ENCODE peak calls at places on chromosomes 13 and 19, in nine cellular contexts. N is H9; L is CD8-positive, alpha-beta T cell; P is fibroblast of pulmonary artery; S is heart left ventricle; E is astrocyte of the spinal cord; I is dorsolateral prefrontal cortex; M is pancreas; G is AG09319. A is an unnamed sample.

GRCh38 chr19:1284979-1285736 is 515 bp upstream of the EFNA2 start:
- DNase-seq in N (no peak), L (no peak), P (no peak), S (no peak), E (no peak), I (no peak), M (no peak), G (no peak), A (no peak)

GRCh38 chr13:27791146-27791900 is 960 bp upstream of the GSX1 start:
- DNase-seq in N (no peak), L (no peak), P (no peak), S (no peak), E (no peak), I (no peak), M (no peak), G (no peak), A (no peak)

GRCh38 chr13:114054830-114055439 is 77.5 kb downstream of the RASA3 start:
- DNase-seq in N (no peak), L (peak), P (no peak), S (no peak), E (no peak), I (no peak), M (no peak), G (no peak), A (no peak)

GRCh38 chr19:3554254-3555083 is 2.9 kb downstream of the MFSD12 start:
- DNase-seq in N (no peak), L (peak), P (no peak), S (no peak), E (no peak), I (no peak), M (no peak), G (no peak), A (no peak)

GRCh38 chr19:3115411-3115810 is 20.4 kb upstream of the GNA15 start:
- DNase-seq in N (no peak), L (peak), P (no peak), S (no peak), E (no peak), I (no peak), M (no peak), G (no peak), A (no peak)

GRCh38 chr19:52957591-52957990 is 5.1 kb downstream of the ZNF816 start:
- DNase-seq in N (no peak), L (no peak), P (no peak), S (no peak), E (no peak), I (no peak), M (no peak), G (no peak), A (no peak)

GRCh38 chr13:33183431-33184130 is 102.0 kb downstream of the STARD13 start:
- DNase-seq in N (no peak), L (no peak), P (no peak), S (no peak), E (peak), I (no peak), M (no peak), G (no peak), A (no peak)

GRCh38 chr19:20182232-20182785 is 15.3 kb downstream of the ZNF486 start:
- DNase-seq in N (no peak), L (no peak), P (no peak), S (no peak), E (no peak), I (no peak), M (no peak), G (no peak), A (no peak)

GRCh38 chr19:40394816-40395210 is 4.8 kb upstream of the HIPK4 start:
- DNase-seq in N (no peak), L (no peak), P (no peak), S (no peak), E (no peak), I (no peak), M (no peak), G (no peak), A (no peak)

GRCh38 chr19:40393894-40394815 is 4.2 kb upstream of the HIPK4 start:
- DNase-seq in N (no peak), L (no peak), P (no peak), S (no peak), E (no peak), I (no peak), M (no peak), G (no peak), A (no peak)

GRCh38 chr19:40390084-40390742 is at the start of gene HIPK4:
- DNase-seq in N (no peak), L (no peak), P (no peak), S (no peak), E (no peak), I (no peak), M (no peak), G (no peak), A (no peak)

GRCh38 chr19:40392123-40392522 is 2.1 kb upstream of the HIPK4 start:
- DNase-seq in N (no peak), L (no peak), P (no peak), S (no peak), E (no peak), I (no peak), M (no peak), G (no peak), A (no peak)

GRCh38 chr19:40392894-40393517 is 3.0 kb upstream of the HIPK4 start:
- DNase-seq in N (no peak), L (no peak), P (no peak), S (no peak), E (no peak), I (no peak), M (no peak), G (no peak), A (peak)
- TF ChIP-seq CTCF in N (peak), L (no peak), P (peak), S (no peak), E (peak), I (no peak), M (no peak), G (no peak), A (peak)

GRCh38 chr19:30318261-30318660 is 53.9 kb upstream of the ZNF536 start:
- DNase-seq in N (no peak), L (no peak), P (no peak), S (no peak), E (no peak), I (no peak), M (no peak), G (no peak), A (no peak)
- TF ChIP-seq CTCF in N (no peak), L (no peak), P (no peak), S (no peak), E (no peak), I (no peak), M (no peak), G (no peak), A (no peak)

GRCh38 chr19:51131780-51132680 is 7.3 kb downstream of the SIGLEC9 start:
- DNase-seq in N (no peak), L (no peak), P (peak), S (peak), E (peak), I (no peak), M (no peak), G (no peak), A (no peak)
- TF ChIP-seq CTCF in N (no peak), L (no peak), P (peak), S (no peak), E (no peak), I (no peak), M (no peak), G (no peak), A (no peak)

DNA sequence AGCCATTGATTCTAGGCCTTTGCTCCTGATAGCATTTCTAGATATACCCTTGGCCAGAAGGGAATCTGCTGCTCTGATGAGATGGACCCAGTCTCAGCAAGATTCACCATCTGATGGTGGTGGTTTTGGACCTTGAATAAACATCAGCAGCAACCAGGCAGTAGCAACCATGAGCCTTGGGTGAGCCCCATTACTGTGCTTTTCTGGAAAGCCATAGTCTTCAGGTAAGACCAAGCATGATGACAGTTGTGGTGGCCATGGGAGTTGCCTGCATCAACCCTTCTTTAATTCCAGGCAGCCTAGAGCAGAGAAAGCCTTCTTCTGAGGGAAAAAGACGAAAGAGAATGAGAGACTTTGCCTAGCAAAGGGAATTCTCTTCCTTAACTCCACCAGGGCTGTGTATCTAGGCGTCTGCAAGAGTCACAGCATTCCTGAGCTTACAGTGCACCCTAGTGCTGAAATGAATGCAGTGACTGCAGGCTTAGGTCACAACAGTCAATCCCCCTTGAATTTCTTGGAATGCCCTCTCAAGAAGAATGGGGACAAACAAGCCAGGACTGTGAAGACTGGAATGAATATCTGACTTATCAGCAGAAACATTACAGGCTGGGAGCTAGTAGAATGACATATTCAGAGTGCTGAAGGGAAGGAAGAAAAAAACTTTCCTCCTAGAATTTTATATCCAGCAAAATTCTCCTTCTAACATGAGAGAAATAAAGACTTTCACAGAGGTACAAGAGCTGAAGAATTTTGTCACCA is 942.4 kb upstream of the PCDH20 start:
- DNase-seq in N (peak), L (no peak), P (peak), S (no peak), E (peak), I (no peak), M (no peak), G (peak), A (peak)
- TF ChIP-seq CTCF in N (peak), L (no peak), P (peak), S (no peak), E (peak), I (peak), M (peak), G (peak), A (peak)

DNA sequence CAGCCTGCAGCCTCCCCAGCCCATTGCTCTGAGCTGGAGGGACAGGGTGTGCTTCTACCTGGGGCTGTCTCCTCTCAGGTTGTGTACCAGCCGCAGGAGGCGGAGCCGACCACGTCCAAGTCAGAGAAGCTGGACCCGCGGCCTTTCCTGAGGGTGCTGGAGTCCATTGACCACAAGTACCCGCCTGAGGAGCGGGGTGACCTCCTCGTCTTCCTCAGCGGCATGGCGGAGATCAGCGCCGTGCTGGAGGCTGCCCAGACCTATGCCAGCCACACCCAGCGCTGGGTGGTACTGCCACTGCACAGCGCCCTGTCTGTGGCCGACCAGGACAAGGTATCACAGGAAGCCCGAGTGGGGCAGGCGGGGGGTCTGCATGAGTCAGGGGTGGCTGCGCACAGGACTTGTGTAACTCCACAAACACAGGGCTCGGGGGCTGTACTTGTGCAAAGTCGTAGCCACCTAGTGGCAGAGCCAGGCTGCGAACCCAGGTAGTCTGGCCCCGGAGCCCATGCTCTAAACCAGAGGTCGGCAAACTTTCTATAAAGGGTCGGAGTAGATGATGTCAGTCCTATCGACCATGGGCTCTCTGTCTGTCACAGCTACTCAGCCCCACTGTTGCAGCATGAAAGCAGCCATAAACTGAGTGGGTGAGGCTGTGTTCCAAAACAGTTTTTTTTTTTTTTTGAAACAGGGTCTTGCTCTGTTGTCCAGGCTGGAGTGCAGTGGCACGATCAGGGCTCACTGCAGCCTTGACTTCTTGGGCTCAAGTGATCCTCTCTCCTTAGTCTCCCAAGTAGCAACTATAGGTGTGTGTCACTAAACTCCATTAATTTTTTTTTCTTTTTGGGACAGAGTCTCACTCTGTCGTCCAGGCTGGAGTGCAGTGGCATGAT is 8.9 kb downstream of the DHX34 start:
- DNase-seq in N (peak), L (no peak), P (no peak), S (no peak), E (no peak), I (no peak), M (no peak), G (no peak), A (no peak)
- TF ChIP-seq CTCF in N (peak), L (no peak), P (peak), S (no peak), E (peak), I (no peak), M (no peak), G (no peak), A (no peak)

DNA sequence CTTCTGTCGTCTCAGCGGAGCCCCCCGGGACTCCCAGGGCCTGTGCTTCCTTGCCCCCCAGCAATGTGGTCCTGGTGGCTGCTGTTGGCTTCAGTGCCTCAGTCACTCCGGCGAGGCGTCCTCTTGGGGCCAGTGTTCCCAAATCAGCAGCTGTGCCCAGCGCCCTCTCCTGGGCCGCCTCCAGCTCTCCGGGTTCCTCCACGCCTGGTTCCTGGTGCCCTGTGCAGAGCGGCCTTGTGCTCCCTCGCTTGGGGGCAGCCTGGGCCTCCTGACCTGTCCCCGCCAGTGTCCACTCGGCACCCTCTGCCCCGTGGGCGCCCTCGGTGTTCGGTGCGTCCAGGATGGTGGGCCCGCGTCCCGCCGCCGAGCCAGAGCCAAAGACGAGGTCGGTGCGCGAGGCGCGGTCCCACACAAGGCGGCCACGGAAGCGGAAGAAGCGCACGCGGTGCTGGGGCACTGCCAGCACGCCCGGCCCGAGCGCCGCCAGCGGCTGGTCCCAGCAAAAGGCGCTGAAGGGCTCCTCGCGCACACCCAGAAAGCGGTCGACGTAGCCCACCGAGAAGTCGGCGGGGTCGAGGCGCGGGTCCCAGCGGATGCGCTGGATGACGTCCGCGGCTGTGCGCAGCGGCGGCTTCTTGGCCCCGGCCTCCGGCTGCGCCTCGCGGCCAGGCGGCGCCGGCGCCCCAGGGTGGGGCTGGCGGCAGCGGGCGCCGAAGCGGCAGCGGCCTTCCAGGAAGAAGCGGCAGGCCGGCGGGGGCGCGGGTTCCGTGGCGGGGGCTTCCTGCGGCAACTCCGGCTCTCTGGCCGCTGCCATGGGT is 656 bp downstream of the LENG9 start:
- DNase-seq in N (peak), L (peak), P (peak), S (peak), E (peak), I (peak), M (peak), G (no peak), A (peak)
- TF ChIP-seq CTCF in N (peak), L (no peak), P (peak), S (no peak), E (peak), I (peak), M (no peak), G (peak), A (peak)

GRCh38 chr19:6357995-6358394 is 3.3 kb upstream of the CLPP start:
- DNase-seq in N (no peak), L (no peak), P (no peak), S (no peak), E (no peak), I (no peak), M (no peak), G (no peak), A (no peak)

GRCh38 chr19:6352381-6353165 is 8.8 kb upstream of the CLPP start:
- DNase-seq in N (no peak), L (no peak), P (no peak), S (no peak), E (no peak), I (no peak), M (no peak), G (no peak), A (no peak)

GRCh38 chr19:6357174-6357573 is 4.2 kb upstream of the CLPP start:
- DNase-seq in N (no peak), L (no peak), P (no peak), S (no peak), E (no peak), I (no peak), M (no peak), G (no peak), A (no peak)

GRCh38 chr19:6350688-6351087 is 10.6 kb upstream of the CLPP start:
- DNase-seq in N (no peak), L (no peak), P (no peak), S (no peak), E (no peak), I (no peak), M (no peak), G (no peak), A (no peak)

GRCh38 chr19:6354098-6354674 is 7.1 kb upstream of the CLPP start:
- DNase-seq in N (no peak), L (no peak), P (peak), S (no peak), E (no peak), I (no peak), M (no peak), G (no peak), A (no peak)
- TF ChIP-seq CTCF in N (peak), L (no peak), P (peak), S (no peak), E (peak), I (peak), M (peak), G (peak), A (peak)

DNA sequence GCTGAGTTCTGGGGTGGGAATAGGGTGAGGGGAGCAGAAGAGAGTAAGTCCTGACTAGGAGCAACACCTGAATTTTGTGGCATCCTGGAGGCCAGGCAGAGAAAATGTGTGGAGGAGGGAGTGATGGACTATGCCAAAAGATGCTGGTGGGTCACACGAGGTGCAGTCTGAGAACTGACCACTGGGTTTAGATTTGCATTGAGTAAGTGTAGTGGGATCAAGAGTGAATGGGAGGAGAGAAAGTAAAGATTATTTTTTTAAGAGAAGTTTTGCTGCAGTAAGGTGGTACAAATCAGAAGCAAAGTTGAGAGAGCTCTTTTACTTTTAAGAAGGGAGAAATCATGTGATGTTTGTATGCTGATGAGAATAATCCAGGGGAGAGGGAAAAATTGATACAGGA is 405.1 kb downstream of the DLEU7 start:
- DNase-seq in N (no peak), L (no peak), P (no peak), S (no peak), E (no peak), I (no peak), M (no peak), G (no peak), A (no peak)
- TF ChIP-seq CTCF in N (peak), L (no peak), P (no peak), S (no peak), E (no peak), I (no peak), M (no peak), G (no peak), A (no peak)

GRCh38 chr19:39341122-39341719 is 1.0 kb upstream of the SAMD4B start:
- DNase-seq in N (peak), L (no peak), P (no peak), S (peak), E (no peak), I (no peak), M (no peak), G (no peak), A (no peak)
- TF ChIP-seq CTCF in N (no peak), L (no peak), P (peak), S (no peak), E (peak), I (no peak), M (no peak), G (no peak), A (no peak)

DNA sequence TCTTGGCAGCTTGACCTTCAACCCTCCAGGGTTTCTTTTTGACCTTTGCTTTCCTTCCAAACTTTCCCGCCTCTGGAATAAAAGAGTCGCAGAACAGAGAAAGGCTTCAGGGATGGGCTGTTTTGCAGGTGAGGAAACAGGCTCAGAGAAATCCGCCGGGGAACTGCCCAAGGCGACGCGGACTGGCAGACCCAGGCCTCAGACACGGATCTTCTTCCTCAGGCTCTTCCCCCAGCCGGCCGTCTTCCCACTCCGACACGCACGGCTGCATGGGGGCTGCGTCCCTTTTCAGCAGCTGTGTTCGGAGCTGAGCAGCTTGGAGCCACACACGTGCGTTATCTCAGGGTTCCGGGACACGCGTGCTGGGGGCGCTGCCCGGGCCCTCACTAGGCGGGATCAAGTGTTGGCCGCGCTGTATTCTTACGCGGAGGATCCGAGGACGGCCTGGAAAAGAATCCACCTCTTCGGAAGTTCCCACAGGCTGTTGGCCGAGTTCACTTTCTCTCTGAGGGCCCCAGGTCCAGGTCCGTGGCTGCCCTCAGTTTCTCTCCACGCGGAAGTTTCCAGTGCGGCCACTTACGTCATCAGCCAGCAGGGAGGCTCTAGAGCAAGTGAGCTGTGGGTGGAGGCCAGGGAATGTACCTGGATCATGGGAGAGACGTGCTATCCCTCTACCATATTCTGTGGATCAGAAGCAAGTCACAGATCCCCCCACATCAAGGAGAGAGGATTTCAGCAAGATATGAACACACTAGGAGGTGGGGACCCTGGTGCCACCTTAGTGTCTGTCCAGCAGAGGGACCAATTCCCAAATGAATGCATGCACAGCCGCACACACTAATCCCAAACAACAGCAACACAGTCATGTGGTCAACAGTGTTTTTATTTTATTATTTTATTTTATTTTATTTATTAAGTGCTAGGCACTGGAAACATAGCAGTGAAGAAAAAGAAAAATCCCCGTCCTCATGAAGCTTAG is 100.4 kb downstream of the ING1 start:
- DNase-seq in N (no peak), L (no peak), P (no peak), S (no peak), E (no peak), I (no peak), M (no peak), G (no peak), A (no peak)
- TF ChIP-seq CTCF in N (peak), L (no peak), P (peak), S (no peak), E (peak), I (no peak), M (no peak), G (no peak), A (no peak)